ENCODE peak calls at places on chromosomes 4 and X, in five cellular contexts. I is epithelial cell of esophagus, V is adrenal gland, S is spleen, U is lower leg skin. Q is an unnamed sample.

GRCh38 chrX:52270453-52271116 is 85.9 kb downstream of the MAGED4 start:
- DNase-seq in I (no peak), V (no peak), S (no peak), U (no peak), Q (no peak)

GRCh38 chrX:22196151-22196550 is 76.6 kb upstream of the CBLL2 start:
- DNase-seq in I (no peak), V (no peak), S (no peak), U (no peak), Q (no peak)

GRCh38 chr4:107857741-107858140 is 33.0 kb downstream of the SGMS2 start:
- DNase-seq in I (no peak), V (no peak), S (no peak), U (no peak), Q (no peak)

GRCh38 chrX:11105080-11105479 is 6.1 kb upstream of the HCCS start:
- DNase-seq in I (peak), V (no peak), S (no peak), U (no peak), Q (no peak)

GRCh38 chrX:136941396-136942337 is 61.1 kb upstream of the RBMX start:
- DNase-seq in I (peak), V (peak), S (no peak), U (no peak), Q (no peak)

GRCh38 chr4:169345207-169345788 is 74.5 kb upstream of the SH3RF1 start:
- DNase-seq in I (peak), V (peak), S (no peak), U (no peak), Q (no peak)

GRCh38 chr4:156805696-156806095 is 165.9 kb downstream of the PDGFC start:
- DNase-seq in I (peak), V (no peak), S (no peak), U (no peak), Q (no peak)

GRCh38 chr4:121633642-121634041 is 63.1 kb downstream of the ANXA5 start:
- DNase-seq in I (no peak), V (no peak), S (no peak), U (no peak), Q (no peak)

GRCh38 chr4:84499065-84499982 is at the start of gene NKX6-1:
- DNase-seq in I (peak), V (peak), S (no peak), U (peak), Q (no peak)

GRCh38 chr4:140186651-140187315 is 32.8 kb upstream of the MAML3 start:
- DNase-seq in I (peak), V (peak), S (no peak), U (no peak), Q (no peak)

GRCh38 chrX:64394874-64395567 is at the start of gene MTMR8:
- DNase-seq in I (peak), V (peak), S (peak), U (peak), Q (peak)

GRCh38 chrX:122565952-122566351 is 618.1 kb upstream of the GRIA3 start:
- DNase-seq in I (peak), V (peak), S (no peak), U (no peak), Q (peak)

GRCh38 chrX:114774691-114775090 is 190.8 kb downstream of the HTR2C start:
- DNase-seq in I (peak), V (no peak), S (no peak), U (no peak), Q (no peak)

GRCh38 chr4:472881-473574 is 25.9 kb downstream of the ZNF721 start:
- DNase-seq in I (peak), V (no peak), S (no peak), U (peak), Q (no peak)

GRCh38 chr4:74365761-74366160 is 816 bp downstream of the EREG start:
- DNase-seq in I (peak), V (no peak), S (peak), U (no peak), Q (peak)

GRCh38 chr4:23888421-23889319 is 1.2 kb downstream of the PPARGC1A start:
- DNase-seq in I (peak), V (peak), S (no peak), U (no peak), Q (no peak)

GRCh38 chr4:82561745-82562552 is at the start of gene TMEM150C:
- DNase-seq in I (peak), V (peak), S (no peak), U (no peak), Q (peak)
- TF ChIP-seq CTCF in I (no peak), V (peak), S (no peak), U (no peak), Q (peak)

GRCh38 chr4:1767058-1767769 is 25.9 kb upstream of the FGFR3 start:
- DNase-seq in I (peak), V (no peak), S (no peak), U (no peak), Q (no peak)

GRCh38 chr4:1768367-1769034 is 24.6 kb upstream of the FGFR3 start:
- DNase-seq in I (peak), V (no peak), S (no peak), U (no peak), Q (no peak)

GRCh38 chr4:1769692-1770091 is 23.4 kb upstream of the FGFR3 start:
- DNase-seq in I (no peak), V (no peak), S (no peak), U (no peak), Q (no peak)

GRCh38 chr4:1766336-1767057 is 26.6 kb upstream of the FGFR3 start:
- DNase-seq in I (no peak), V (peak), S (no peak), U (no peak), Q (no peak)

DNA sequence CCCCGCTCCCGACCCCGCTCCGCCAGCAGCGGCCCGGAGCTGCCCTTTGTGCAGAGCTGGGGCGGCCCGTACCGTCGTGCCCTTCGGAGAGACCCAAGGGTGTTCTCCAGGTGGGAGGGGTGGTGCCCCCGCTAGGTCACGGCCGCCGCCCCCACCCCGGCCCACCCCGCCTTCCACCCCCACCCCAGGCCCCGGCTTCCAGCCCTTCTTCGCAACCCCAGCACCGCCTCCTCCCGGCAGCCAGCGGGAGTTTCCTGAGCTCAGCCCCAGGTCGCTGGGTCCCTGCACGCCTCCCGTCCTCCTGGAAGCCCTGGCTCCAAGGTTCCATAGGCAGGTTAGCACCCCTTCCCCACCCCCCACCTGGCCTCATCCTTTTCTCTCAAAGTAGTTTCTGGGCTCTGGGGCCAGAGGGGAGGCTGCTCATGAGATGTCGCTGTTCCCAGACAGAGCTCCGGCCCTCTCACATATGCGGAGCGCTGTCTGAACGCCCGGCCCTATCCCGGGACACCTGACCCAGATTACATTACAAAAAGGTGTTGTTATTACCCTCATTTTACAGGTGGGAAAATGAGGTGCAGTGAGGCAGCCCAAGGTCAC is 25.2 kb upstream of the FGFR3 start:
- DNase-seq in I (peak), V (no peak), S (no peak), U (no peak), Q (no peak)
- TF ChIP-seq CTCF in I (peak), V (no peak), S (no peak), U (no peak), Q (peak)

GRCh38 chr4:111847256-111848108 is 297.8 kb upstream of the FAM241A start:
- DNase-seq in I (peak), V (no peak), S (no peak), U (no peak), Q (no peak)
- TF ChIP-seq CTCF in I (peak), V (no peak), S (no peak), U (no peak), Q (no peak)

GRCh38 chr4:103938488-103938887 is 218.7 kb upstream of the TACR3 start:
- DNase-seq in I (no peak), V (no peak), S (no peak), U (no peak), Q (no peak)

GRCh38 chr4:103936653-103937145 is 216.9 kb upstream of the TACR3 start:
- DNase-seq in I (no peak), V (no peak), S (no peak), U (no peak), Q (no peak)

GRCh38 chr4:103928370-103928769 is 208.6 kb upstream of the TACR3 start:
- DNase-seq in I (no peak), V (no peak), S (no peak), U (no peak), Q (no peak)

GRCh38 chr4:103934178-103934789 is 214.5 kb upstream of the TACR3 start:
- DNase-seq in I (peak), V (no peak), S (no peak), U (no peak), Q (peak)
- TF ChIP-seq CTCF in I (peak), V (peak), S (peak), U (no peak), Q (peak)

GRCh38 chr4:6594341-6594740 is 19.4 kb downstream of the MAN2B2 start:
- DNase-seq in I (no peak), V (no peak), S (no peak), U (no peak), Q (no peak)

GRCh38 chr4:6589444-6589843 is 14.5 kb downstream of the MAN2B2 start:
- DNase-seq in I (no peak), V (no peak), S (no peak), U (no peak), Q (no peak)

GRCh38 chr4:6592804-6593563 is 18.0 kb downstream of the MAN2B2 start:
- DNase-seq in I (no peak), V (no peak), S (no peak), U (no peak), Q (no peak)

GRCh38 chr4:6591305-6591704 is 16.3 kb downstream of the MAN2B2 start:
- DNase-seq in I (no peak), V (no peak), S (no peak), U (no peak), Q (no peak)

DNA sequence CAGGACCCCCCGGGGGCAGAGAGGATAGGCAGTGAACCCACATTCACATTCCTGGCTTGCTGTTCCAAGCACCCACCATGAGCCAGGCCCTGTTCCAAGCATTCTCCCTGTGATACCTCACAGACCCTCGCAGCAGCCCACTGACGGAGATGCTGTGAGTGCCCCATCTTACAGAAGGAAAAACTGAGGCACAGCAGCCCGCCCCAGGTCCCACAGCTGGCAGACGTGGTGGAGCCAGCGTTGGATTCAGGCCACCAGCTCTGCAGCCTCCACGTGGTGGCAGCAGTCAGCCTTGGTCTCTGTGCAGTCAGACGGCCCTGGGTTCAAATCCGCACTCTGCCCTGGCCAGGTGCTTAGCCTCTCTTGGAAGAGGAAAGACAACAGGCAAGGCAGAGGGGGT is 16.8 kb downstream of the MAN2B2 start:
- DNase-seq in I (no peak), V (no peak), S (no peak), U (no peak), Q (no peak)
- TF ChIP-seq CTCF in I (no peak), V (no peak), S (no peak), U (no peak), Q (no peak)

DNA sequence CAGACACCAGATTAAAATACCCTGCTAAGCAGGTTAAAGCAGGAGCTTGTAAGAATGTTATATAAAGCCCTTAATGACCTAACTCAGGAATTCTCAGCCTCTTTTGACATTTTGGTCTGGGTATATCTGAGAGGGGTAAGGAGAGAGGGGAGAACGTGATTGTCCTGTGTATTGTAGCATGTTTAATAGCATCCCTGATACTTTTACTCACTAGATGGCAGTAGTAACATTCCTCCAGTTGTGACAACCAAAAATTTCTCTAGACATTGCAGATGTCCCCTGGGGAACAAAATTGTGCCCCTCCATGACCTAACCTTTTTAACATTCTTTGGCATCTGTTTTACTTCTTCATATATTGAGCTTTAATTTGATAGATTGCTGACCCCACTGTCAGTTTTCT is 17.9 kb downstream of the SMARCA5 start:
- DNase-seq in I (peak), V (no peak), S (no peak), U (no peak), Q (no peak)
- TF ChIP-seq CTCF in I (peak), V (no peak), S (no peak), U (no peak), Q (peak)

GRCh38 chr4:173827707-173828106 is 297.7 kb upstream of the HAND2 start:
- DNase-seq in I (no peak), V (no peak), S (no peak), U (no peak), Q (no peak)
- TF ChIP-seq CTCF in I (no peak), V (no peak), S (no peak), U (no peak), Q (peak)